ENCODE peak calls at places on chromosome 1, in four cellular contexts. One of them, this sample, is unnamed.

GRCh38 chr1:115717541-115717940 is 51.0 kb downstream of the CASQ2 start:
- DNase-seq in transverse colon: peak
- DNase-seq in left lung: no peak
- DNase-seq in cardiac muscle cell: peak
- DNase-seq in this sample: peak

GRCh38 chr1:87369736-87370135 is 41.1 kb downstream of the LMO4 start:
- DNase-seq in transverse colon: no peak
- DNase-seq in cardiac muscle cell: no peak
- DNase-seq in left lung: no peak
- DNase-seq in this sample: no peak

GRCh38 chr1:151199860-151200581 is 1.7 kb downstream of the PIP5K1A start:
- DNase-seq in cardiac muscle cell: peak
- DNase-seq in left lung: no peak
- DNase-seq in transverse colon: no peak
- DNase-seq in this sample: no peak

GRCh38 chr1:37720231-37721130 is 28.2 kb downstream of the CDCA8 start:
- DNase-seq in cardiac muscle cell: no peak
- DNase-seq in left lung: no peak
- DNase-seq in transverse colon: no peak
- DNase-seq in this sample: no peak

GRCh38 chr1:45643978-45644377 is 20.1 kb upstream of the CCDC17 start:
- DNase-seq in transverse colon: peak
- DNase-seq in cardiac muscle cell: no peak
- DNase-seq in left lung: no peak
- DNase-seq in this sample: no peak

GRCh38 chr1:157415661-157416060 is 136.7 kb downstream of the FCRL5 start:
- DNase-seq in left lung: no peak
- DNase-seq in cardiac muscle cell: no peak
- DNase-seq in transverse colon: no peak
- DNase-seq in this sample: no peak

GRCh38 chr1:180778782-180779398 is 133.8 kb upstream of the KIAA1614 start:
- DNase-seq in left lung: no peak
- DNase-seq in cardiac muscle cell: peak
- DNase-seq in transverse colon: no peak
- DNase-seq in this sample: peak

GRCh38 chr1:188433428-188433827 is 1604.7 kb downstream of the PLA2G4A start:
- DNase-seq in cardiac muscle cell: no peak
- DNase-seq in transverse colon: no peak
- DNase-seq in left lung: no peak
- DNase-seq in this sample: no peak

GRCh38 chr1:101410048-101410878 is 173.4 kb downstream of the S1PR1 start:
- DNase-seq in cardiac muscle cell: no peak
- DNase-seq in transverse colon: no peak
- DNase-seq in left lung: no peak
- DNase-seq in this sample: no peak

GRCh38 chr1:58290685-58291372 is 255.7 kb downstream of the OMA1 start:
- DNase-seq in left lung: no peak
- DNase-seq in transverse colon: no peak
- DNase-seq in cardiac muscle cell: peak
- DNase-seq in this sample: no peak

GRCh38 chr1:89065077-89065868 is at the start of gene GBP1:
- DNase-seq in cardiac muscle cell: peak
- DNase-seq in transverse colon: no peak
- DNase-seq in left lung: no peak
- DNase-seq in this sample: no peak

GRCh38 chr1:109926662-109927300 is 16.1 kb downstream of the CSF1 start:
- DNase-seq in transverse colon: no peak
- DNase-seq in cardiac muscle cell: no peak
- DNase-seq in left lung: no peak
- DNase-seq in this sample: no peak

GRCh38 chr1:21764615-21765423 is 18.1 kb downstream of the USP48 start:
- DNase-seq in cardiac muscle cell: no peak
- DNase-seq in transverse colon: no peak
- DNase-seq in left lung: no peak
- DNase-seq in this sample: no peak

GRCh38 chr1:52725903-52726264 is 369 bp upstream of the ZYG11B start:
- DNase-seq in cardiac muscle cell: no peak
- DNase-seq in transverse colon: no peak
- DNase-seq in left lung: no peak
- DNase-seq in this sample: no peak

GRCh38 chr1:51264470-51264869 is 28.4 kb downstream of the RNF11 start:
- DNase-seq in cardiac muscle cell: no peak
- DNase-seq in left lung: no peak
- DNase-seq in transverse colon: no peak
- DNase-seq in this sample: no peak

GRCh38 chr1:69126761-69127160 is 441.0 kb upstream of the LRRC7 start:
- DNase-seq in left lung: no peak
- DNase-seq in transverse colon: no peak
- DNase-seq in cardiac muscle cell: no peak
- DNase-seq in this sample: no peak

GRCh38 chr1:243253211-243253926 is 1.7 kb downstream of the CEP170 start:
- DNase-seq in transverse colon: no peak
- DNase-seq in left lung: no peak
- DNase-seq in cardiac muscle cell: no peak
- DNase-seq in this sample: no peak

GRCh38 chr1:42966688-42967609 is 8.3 kb upstream of the SLC2A1 start:
- DNase-seq in cardiac muscle cell: no peak
- DNase-seq in left lung: peak
- DNase-seq in transverse colon: peak
- DNase-seq in this sample: no peak

GRCh38 chr1:108691128-108691885 is 803 bp upstream of the PRPF38B start:
- DNase-seq in left lung: no peak
- DNase-seq in transverse colon: no peak
- DNase-seq in cardiac muscle cell: no peak
- DNase-seq in this sample: no peak

GRCh38 chr1:209769171-209769904 is 13.5 kb downstream of the TRAF3IP3 start:
- DNase-seq in transverse colon: peak
- DNase-seq in left lung: peak
- DNase-seq in cardiac muscle cell: peak
- DNase-seq in this sample: no peak

GRCh38 chr1:111825217-111825616 is 69.5 kb downstream of the DDX20 start:
- DNase-seq in transverse colon: no peak
- DNase-seq in left lung: no peak
- DNase-seq in cardiac muscle cell: no peak
- DNase-seq in this sample: no peak

GRCh38 chr1:67484492-67484891 is 54.3 kb upstream of the SERBP1 start:
- DNase-seq in transverse colon: no peak
- DNase-seq in cardiac muscle cell: no peak
- DNase-seq in left lung: no peak
- DNase-seq in this sample: no peak

GRCh38 chr1:232486006-232486405 is 143.9 kb downstream of the SIPA1L2 start:
- DNase-seq in transverse colon: no peak
- DNase-seq in left lung: no peak
- DNase-seq in cardiac muscle cell: no peak
- DNase-seq in this sample: no peak

GRCh38 chr1:33738536-33738935 is 125.3 kb upstream of the HMGB4 start:
- DNase-seq in transverse colon: no peak
- DNase-seq in cardiac muscle cell: no peak
- DNase-seq in left lung: no peak
- DNase-seq in this sample: no peak

GRCh38 chr1:33738976-33739375 is 124.9 kb upstream of the HMGB4 start:
- DNase-seq in transverse colon: no peak
- DNase-seq in cardiac muscle cell: no peak
- DNase-seq in left lung: no peak
- DNase-seq in this sample: no peak

GRCh38 chr1:33736496-33736895 is 127.4 kb upstream of the HMGB4 start:
- DNase-seq in transverse colon: no peak
- DNase-seq in left lung: no peak
- DNase-seq in cardiac muscle cell: no peak
- DNase-seq in this sample: no peak

GRCh38 chr1:33740040-33740745 is 123.7 kb upstream of the HMGB4 start:
- DNase-seq in cardiac muscle cell: no peak
- DNase-seq in left lung: no peak
- DNase-seq in transverse colon: no peak
- DNase-seq in this sample: no peak

DNA sequence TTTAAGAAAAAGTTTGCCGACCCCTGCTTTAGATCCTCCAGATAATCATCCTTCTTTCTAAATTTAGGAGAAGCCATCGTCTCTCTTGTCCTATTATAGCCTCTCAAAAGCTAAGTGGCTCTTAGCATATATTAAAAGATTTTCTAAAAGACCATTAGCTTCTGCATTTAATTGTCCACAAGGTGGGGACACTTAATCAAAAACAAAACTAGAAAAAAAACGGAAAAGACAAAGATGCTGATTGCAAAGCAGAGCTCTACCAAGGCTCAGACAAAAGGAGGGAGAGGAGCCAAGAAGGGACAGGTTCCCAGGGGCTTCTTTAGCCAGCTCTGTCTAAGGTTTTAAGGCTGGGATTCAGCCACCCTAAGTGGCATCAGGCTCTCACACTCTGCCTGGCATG is 128.3 kb upstream of the HMGB4 start:
- DNase-seq in left lung: no peak
- DNase-seq in cardiac muscle cell: peak
- DNase-seq in transverse colon: no peak
- DNase-seq in this sample: no peak
- TF ChIP-seq CTCF in left lung: no peak
- TF ChIP-seq CTCF in cardiac muscle cell: no peak
- TF ChIP-seq CTCF in transverse colon: no peak
- TF ChIP-seq CTCF in this sample: no peak

DNA sequence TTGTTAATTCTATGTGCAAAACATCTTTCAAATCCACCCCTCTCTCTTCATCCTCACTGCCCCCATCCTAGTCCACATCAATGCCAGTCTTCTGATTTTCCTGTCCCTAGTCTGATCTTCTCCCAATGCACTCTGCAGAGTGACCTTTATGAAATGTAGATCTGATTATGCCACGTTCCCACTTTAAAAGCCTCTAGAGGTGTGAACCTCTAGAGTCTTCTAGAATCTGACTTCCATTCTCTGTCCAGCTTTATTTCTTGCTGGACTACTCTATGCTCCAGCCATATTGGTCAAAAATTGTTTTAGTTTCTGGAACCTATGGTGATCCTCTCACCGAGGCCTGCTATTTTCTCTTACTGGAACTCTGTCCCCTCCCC is 32.5 kb downstream of the ZNF648 start:
- DNase-seq in transverse colon: no peak
- DNase-seq in left lung: no peak
- DNase-seq in cardiac muscle cell: no peak
- DNase-seq in this sample: no peak
- H3K27ac ChIP-seq in transverse colon: peak
- H3K27ac ChIP-seq in left lung: peak
- H3K27ac ChIP-seq in cardiac muscle cell: peak
- H3K27ac ChIP-seq in this sample: no peak

DNA sequence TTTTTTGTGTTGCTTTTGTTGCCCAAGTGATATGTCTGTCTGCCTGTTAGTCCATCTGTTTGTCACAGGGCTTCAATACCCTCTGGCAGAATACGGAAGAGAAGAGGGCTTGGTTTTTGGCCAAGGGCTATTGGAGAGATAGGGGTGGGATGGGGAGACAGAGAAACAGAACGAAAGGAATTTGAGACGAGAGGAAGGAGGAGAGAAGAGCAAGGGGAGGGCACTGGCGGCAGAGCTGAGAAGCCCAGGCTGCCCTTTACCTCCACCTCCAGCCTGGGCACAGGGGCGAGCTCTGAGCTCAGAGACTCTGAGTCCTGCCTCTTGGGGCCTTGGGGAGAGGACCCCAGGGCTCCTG is 33.7 kb upstream of the WASF2 start:
- DNase-seq in transverse colon: no peak
- DNase-seq in left lung: no peak
- DNase-seq in cardiac muscle cell: no peak
- DNase-seq in this sample: no peak
- H3K4me3 ChIP-seq in transverse colon: no peak
- H3K4me3 ChIP-seq in left lung: no peak
- H3K4me3 ChIP-seq in cardiac muscle cell: no peak
- H3K4me3 ChIP-seq in this sample: no peak

GRCh38 chr1:166819982-166820381 is 19.3 kb upstream of the POGK start:
- DNase-seq in transverse colon: no peak
- DNase-seq in cardiac muscle cell: no peak
- DNase-seq in left lung: no peak
- DNase-seq in this sample: peak

GRCh38 chr1:166827426-166827825 is 11.8 kb upstream of the POGK start:
- DNase-seq in left lung: no peak
- DNase-seq in transverse colon: no peak
- DNase-seq in cardiac muscle cell: no peak
- DNase-seq in this sample: no peak

DNA sequence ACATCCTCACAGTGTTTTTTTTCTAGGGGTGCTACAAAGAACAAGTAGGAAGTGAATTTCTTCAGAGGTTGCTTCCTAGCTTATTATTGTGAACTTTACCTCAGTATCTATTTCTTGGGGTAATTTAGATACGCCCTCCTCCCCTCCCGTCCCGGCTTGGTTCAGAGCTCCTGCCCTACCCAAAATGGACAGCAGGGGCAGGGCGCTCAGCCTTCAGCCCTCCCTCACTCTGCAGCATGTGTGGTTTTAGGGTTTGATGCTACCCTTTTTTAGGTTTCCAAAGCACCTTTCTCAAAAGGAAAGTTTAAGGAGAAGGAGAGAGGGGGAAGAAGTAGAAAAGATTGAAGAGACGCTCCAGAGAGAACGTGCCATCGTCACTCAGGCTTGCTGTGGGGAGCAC is 16.9 kb upstream of the POGK start:
- DNase-seq in transverse colon: no peak
- DNase-seq in cardiac muscle cell: no peak
- DNase-seq in left lung: no peak
- DNase-seq in this sample: no peak
- TF ChIP-seq CTCF in transverse colon: no peak
- TF ChIP-seq CTCF in cardiac muscle cell: peak
- TF ChIP-seq CTCF in left lung: no peak
- TF ChIP-seq CTCF in this sample: no peak

DNA sequence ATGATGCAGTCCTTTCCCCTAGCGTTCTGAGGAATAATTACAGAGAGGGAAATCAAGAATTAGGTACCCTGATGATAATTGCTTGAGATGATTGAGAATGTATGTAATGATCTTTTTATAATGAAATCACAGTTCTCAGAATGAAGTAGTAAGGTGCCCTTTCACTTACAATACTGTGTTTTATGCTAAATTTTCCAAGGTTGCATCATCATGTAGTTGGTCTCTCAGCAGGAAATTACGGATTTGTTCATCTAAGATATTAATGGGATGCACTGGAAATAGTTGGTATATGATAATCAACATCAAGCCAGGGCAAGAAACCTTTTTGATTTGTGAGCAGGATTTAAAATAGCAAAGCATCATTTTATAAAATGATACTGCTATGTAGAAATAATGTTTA is 34.1 kb downstream of the AGT start:
- DNase-seq in cardiac muscle cell: no peak
- DNase-seq in left lung: no peak
- DNase-seq in transverse colon: no peak
- DNase-seq in this sample: no peak
- H3K27ac ChIP-seq in cardiac muscle cell: peak
- H3K27ac ChIP-seq in left lung: no peak
- H3K27ac ChIP-seq in transverse colon: no peak
- H3K27ac ChIP-seq in this sample: no peak

GRCh38 chr1:204685236-204686006 is at the start of gene LRRN2:
- DNase-seq in left lung: no peak
- DNase-seq in transverse colon: peak
- DNase-seq in cardiac muscle cell: peak
- DNase-seq in this sample: peak
- H3K4me3 ChIP-seq in left lung: peak
- H3K4me3 ChIP-seq in transverse colon: peak
- H3K4me3 ChIP-seq in cardiac muscle cell: peak
- H3K4me3 ChIP-seq in this sample: peak

This sample was measured in WERI-Rb-1.